ENCODE peak calls at places on chromosomes 6 and 20, in four cellular contexts. C, W, S and T are unnamed samples.

GRCh38 chr20:42646250-42646649 is 543.5 kb downstream of the PTPRT start:
- DNase-seq in C (no peak), W (no peak), S (no peak), T (no peak)

GRCh38 chr6:158068893-158069799 is 87.5 kb downstream of the SYNJ2 start:
- DNase-seq in C (no peak), W (peak; percentile 81), S (no peak), T (peak; percentile 77)

GRCh38 chr6:158290659-158291058 is 21.6 kb upstream of the TULP4 start:
- DNase-seq in C (no peak), W (no peak), S (no peak), T (no peak)

GRCh38 chr6:164097557-164098398 is 683.3 kb downstream of the QKI start:
- DNase-seq in C (no peak), W (peak; percentile 90), S (no peak), T (no peak)

GRCh38 chr6:25359191-25359861 is 80.2 kb downstream of the CARMIL1 start:
- DNase-seq in C (no peak), W (peak; percentile 85), S (no peak), T (peak; percentile 31)

GRCh38 chr6:1686117-1687098 is 76.7 kb downstream of the FOXC1 start:
- DNase-seq in C (no peak), W (peak; percentile 99), S (no peak), T (peak; percentile 42)

GRCh38 chr20:53839423-53840176 is 230.8 kb downstream of the BCAS1 start:
- DNase-seq in C (no peak), W (no peak), S (no peak), T (no peak)

GRCh38 chr6:28449056-28449455 is 5.8 kb upstream of the ZSCAN23 start:
- DNase-seq in C (no peak), W (no peak), S (no peak), T (no peak)

GRCh38 chr20:33677991-33678431 is 3.8 kb upstream of the NECAB3 start:
- DNase-seq in C (no peak), W (no peak), S (peak; percentile 47), T (no peak)

GRCh38 chr20:53679597-53680309 is 86.1 kb upstream of the ZNF217 start:
- DNase-seq in C (no peak), W (peak; percentile 27), S (no peak), T (no peak)

GRCh38 chr6:93294879-93295278 is 124.5 kb downstream of the EPHA7 start:
- DNase-seq in C (no peak), W (no peak), S (no peak), T (no peak)

GRCh38 chr6:46736913-46737312 is 1.7 kb upstream of the PLA2G7 start:
- DNase-seq in C (no peak), W (no peak), S (no peak), T (no peak)

GRCh38 chr20:46963758-46964181 is 69.1 kb downstream of the EYA2 start:
- DNase-seq in C (no peak), W (no peak), S (no peak), T (no peak)

GRCh38 chr6:134725590-134725989 is 224.3 kb downstream of the ALDH8A1 start:
- DNase-seq in C (no peak), W (no peak), S (no peak), T (no peak)

GRCh38 chr6:52994031-52994788 is 874 bp downstream of the GSTA4 start:
- DNase-seq in C (no peak), W (peak; percentile 57), S (no peak), T (no peak)

GRCh38 chr6:37314803-37315515 is 38.8 kb upstream of the RNF8 start:
- DNase-seq in C (no peak), W (peak; percentile 46), S (peak; percentile 35), T (peak; percentile 53)

GRCh38 chr6:13614126-13614925 is 809 bp upstream of the NOL7 start:
- DNase-seq in C (peak; percentile 31), W (peak; percentile 60), S (peak; percentile 73), T (peak; percentile 45)

GRCh38 chr20:41027366-41027765 is 1.3 kb upstream of the TOP1 start:
- DNase-seq in C (no peak), W (no peak), S (no peak), T (no peak)

GRCh38 chr6:83270971-83271714 is 78.0 kb downstream of the RWDD2A start:
- DNase-seq in C (no peak), W (peak; percentile 94), S (no peak), T (no peak)

GRCh38 chr6:12903246-12903645 is 186.7 kb downstream of the PHACTR1 start:
- DNase-seq in C (no peak), W (no peak), S (no peak), T (no peak)

GRCh38 chr6:150250826-150251225 is 108.0 kb downstream of the PPP1R14C start:
- DNase-seq in C (no peak), W (peak; percentile 86), S (no peak), T (no peak)

GRCh38 chr20:571754-572331 is 28.3 kb upstream of the CSNK2A1 start:
- DNase-seq in C (no peak), W (peak; percentile 13), S (peak; percentile 61), T (peak; percentile 22)

GRCh38 chr20:13613917-13614316 is 24.8 kb downstream of the TASP1 start:
- DNase-seq in C (no peak), W (peak; percentile 67), S (no peak), T (no peak)

GRCh38 chr20:13611726-13612125 is 27.0 kb downstream of the TASP1 start:
- DNase-seq in C (no peak), W (no peak), S (no peak), T (no peak)

GRCh38 chr20:13610205-13610604 is 28.5 kb downstream of the TASP1 start:
- DNase-seq in C (no peak), W (no peak), S (peak; percentile 59), T (peak; percentile 4)
- TF ChIP-seq CTCF in C (no peak), W (no peak), S (peak; percentile 41), T (no peak)

GRCh38 chr20:62707981-62708521 is 585 bp upstream of the NTSR1 start:
- DNase-seq in C (no peak), W (no peak), S (peak; percentile 73), T (peak; percentile 68)
- TF ChIP-seq CTCF in C (peak; percentile 65), W (no peak), S (peak; percentile 81), T (peak; percentile 78)

GRCh38 chr20:62782149-62782892 is 14.0 kb upstream of the MRGBP start:
- DNase-seq in C (no peak), W (no peak), S (no peak), T (no peak)

GRCh38 chr20:62779417-62779685 is 16.9 kb upstream of the MRGBP start:
- DNase-seq in C (no peak), W (no peak), S (no peak), T (no peak)

GRCh38 chr20:62780696-62781095 is 15.6 kb upstream of the MRGBP start:
- DNase-seq in C (no peak), W (no peak), S (no peak), T (no peak)

GRCh38 chr20:62778601-62779416 is 17.5 kb upstream of the MRGBP start:
- DNase-seq in C (no peak), W (no peak), S (no peak), T (no peak)

DNA sequence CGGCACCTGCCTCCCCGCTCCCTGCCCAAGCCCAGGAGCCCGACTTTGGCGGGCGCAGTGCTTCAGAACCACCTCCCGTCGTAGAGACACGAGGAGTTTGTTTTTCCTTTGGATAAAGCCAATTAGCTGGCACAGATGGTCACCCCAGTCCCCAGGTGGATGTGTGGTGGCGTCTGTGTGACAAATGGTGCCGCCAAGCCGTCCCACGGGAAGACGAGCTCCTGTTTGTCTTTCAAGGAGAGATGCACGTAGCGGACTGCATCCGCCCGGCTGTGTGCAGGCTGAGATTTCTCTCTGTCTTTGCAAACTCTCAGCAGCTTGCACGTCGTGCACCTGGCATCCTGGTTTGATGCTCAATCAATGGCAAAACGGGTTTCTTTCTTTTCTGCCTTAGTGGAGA is 16.1 kb upstream of the MRGBP start:
- DNase-seq in C (no peak), W (no peak), S (peak; percentile 86), T (no peak)
- TF ChIP-seq CTCF in C (no peak), W (no peak), S (no peak), T (no peak)

DNA sequence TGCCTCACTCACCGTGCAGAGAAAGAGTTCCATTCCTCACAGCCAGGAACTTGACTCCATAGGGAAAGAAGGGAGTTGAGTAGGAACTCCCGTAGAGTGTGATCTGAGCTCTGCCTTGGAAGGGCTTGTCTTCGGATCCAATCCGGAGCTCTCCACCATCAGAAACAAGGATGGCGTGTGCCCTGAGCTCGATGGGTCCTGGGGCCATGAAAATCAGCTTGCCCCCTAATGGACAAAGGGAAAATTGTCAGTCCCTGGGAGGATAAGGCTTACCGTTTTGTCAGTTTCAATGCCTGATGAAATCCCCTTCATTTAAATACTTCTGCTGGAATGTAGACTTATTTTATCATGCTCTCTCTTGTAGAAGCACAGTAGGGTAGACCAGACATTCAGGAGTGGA is 153.3 kb downstream of the PKHD1 start:
- DNase-seq in C (no peak), W (no peak), S (no peak), T (peak; percentile 2)
- TF ChIP-seq CTCF in C (peak; percentile 31), W (no peak), S (peak; percentile 70), T (no peak)

DNA sequence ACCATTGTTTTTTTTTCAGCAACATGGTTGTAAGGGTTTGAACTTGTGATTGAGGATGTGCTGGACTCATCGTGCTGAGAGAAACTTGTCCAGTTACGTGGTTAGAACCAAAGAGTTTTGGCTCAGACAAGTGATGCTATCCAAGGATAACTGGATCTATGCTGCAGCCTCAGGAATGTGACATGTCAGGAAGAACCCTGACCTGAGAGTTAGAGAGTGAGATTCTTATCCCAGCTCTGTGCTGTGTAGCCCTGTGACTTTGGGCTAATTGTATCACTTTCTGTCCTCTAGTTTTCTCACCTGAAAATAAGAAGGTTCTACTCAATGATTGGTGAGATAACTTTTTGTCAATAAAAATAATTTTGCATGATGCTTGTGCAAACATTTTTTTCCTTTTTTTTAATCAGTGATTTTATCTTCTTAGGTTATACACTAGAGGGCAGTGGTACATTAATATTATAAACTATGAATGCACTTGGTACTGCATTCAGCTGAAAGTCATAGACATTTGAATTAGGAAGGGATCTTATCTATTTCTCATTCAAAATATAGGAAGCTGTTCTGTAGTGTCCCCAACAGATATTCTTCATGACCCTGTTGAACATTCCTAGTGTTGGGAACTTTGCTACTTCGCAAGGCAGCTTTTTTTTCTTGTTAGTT is 141.1 kb downstream of the RNF144B start:
- DNase-seq in C (no peak), W (peak; percentile 10), S (no peak), T (no peak)
- TF ChIP-seq CTCF in C (peak; percentile 53), W (no peak), S (no peak), T (no peak)